ENCODE peak calls at places on chromosomes 13 and 19, in ten cellular contexts. V is stomach, S is breast epithelium, P is psoas muscle, D is neural progenitor cell, O is MM.1S, C is esophagus squamous epithelium, Q is brain microvascular endothelial cell, K is BJ, B is cardiac muscle cell. R is an unnamed sample. For H3K27me3, the result is how much of the 10 kb centered on the place peaks cover.

GRCh38 chr13:44870456-44870929 is 118.8 kb downstream of the NUFIP1 start:
- DNase-seq in V (peak), S (peak), P (peak), D (no peak), O (no peak), C (no peak), Q (no peak), K (no peak), B (no peak), R (no peak)

GRCh38 chr19:33868821-33869412 is 72.2 kb downstream of the KCTD15 start:
- DNase-seq in V (peak), S (peak), P (no peak), D (peak), O (no peak), C (no peak), Q (no peak), K (no peak), B (peak), R (no peak)

GRCh38 chr13:101390461-101390860 is 25.8 kb downstream of the NALCN start:
- DNase-seq in V (no peak), S (no peak), P (no peak), D (no peak), O (no peak), C (no peak), Q (no peak), K (peak), B (no peak), R (no peak)

GRCh38 chr19:48397636-48398328 is 4.3 kb downstream of the GRIN2D start:
- DNase-seq in V (no peak), S (no peak), P (no peak), D (no peak), O (no peak), C (no peak), Q (no peak), K (no peak), B (no peak), R (no peak)

GRCh38 chr19:38905186-38905539 is 5.4 kb downstream of the NFKBIB start:
- DNase-seq in V (no peak), S (no peak), P (no peak), D (no peak), O (no peak), C (no peak), Q (no peak), K (no peak), B (no peak), R (no peak)

GRCh38 chr13:33918199-33918932 is 100.4 kb downstream of the RFC3 start:
- DNase-seq in V (no peak), S (no peak), P (no peak), D (peak), O (no peak), C (no peak), Q (peak), K (peak), B (peak), R (no peak)

GRCh38 chr13:101452519-101453485 is at the start of gene ITGBL1:
- DNase-seq in V (no peak), S (no peak), P (peak), D (no peak), O (peak), C (no peak), Q (no peak), K (no peak), B (no peak), R (no peak)

GRCh38 chr19:7492142-7493055 is 3.6 kb upstream of the PEX11G start:
- DNase-seq in V (no peak), S (no peak), P (no peak), D (no peak), O (no peak), C (no peak), Q (no peak), K (no peak), B (no peak), R (no peak)

GRCh38 chr19:36060430-36060829 is 5.7 kb downstream of the WDR62 start:
- DNase-seq in V (peak), S (no peak), P (peak), D (peak), O (peak), C (no peak), Q (peak), K (no peak), B (peak), R (no peak)

GRCh38 chr13:80716610-80717081 is 375.7 kb upstream of the SPRY2 start:
- DNase-seq in V (no peak), S (no peak), P (peak), D (no peak), O (no peak), C (no peak), Q (no peak), K (no peak), B (peak), R (no peak)

GRCh38 chr19:14023404-14024235 is 4.3 kb upstream of the RLN3 start:
- DNase-seq in V (peak), S (no peak), P (peak), D (peak), O (no peak), C (no peak), Q (peak), K (no peak), B (peak), R (no peak)
- TF ChIP-seq CTCF in V (no peak), S (peak), P (peak), D (peak), O (no peak), C (peak), Q (peak), K (peak), B (peak), R (peak)

DNA sequence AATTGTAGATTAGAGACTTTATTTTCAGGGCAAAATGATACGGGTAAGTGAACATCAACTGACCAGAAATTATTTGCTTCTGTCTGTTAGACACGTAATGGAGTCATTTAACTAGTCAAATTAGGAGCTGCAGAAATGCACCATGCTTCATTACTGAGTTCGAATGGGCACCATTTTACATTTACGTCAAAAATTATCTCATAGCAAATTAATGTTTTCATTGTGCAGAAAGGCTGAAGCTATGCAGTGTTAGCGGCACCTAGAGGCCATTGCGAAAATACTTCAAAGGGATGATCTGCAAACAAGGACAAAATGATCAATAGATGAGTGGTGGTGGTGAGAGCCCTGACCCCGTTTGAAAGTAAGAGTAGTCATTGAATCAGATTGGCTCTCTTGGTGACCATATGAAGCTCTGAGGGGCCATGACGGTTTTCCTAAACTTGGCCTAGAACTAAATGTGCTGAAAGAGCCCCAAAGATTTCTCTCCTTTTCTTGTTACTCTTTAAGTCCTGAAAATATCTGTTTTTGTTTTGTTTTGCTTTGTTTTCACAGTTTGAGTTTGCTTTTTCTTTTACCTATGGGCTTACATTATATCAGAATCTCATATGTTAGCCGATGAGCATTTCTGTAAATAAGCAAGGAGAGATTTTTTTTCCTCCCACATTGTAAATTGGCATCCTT is 277.9 kb downstream of the ZNF536 start:
- DNase-seq in V (no peak), S (no peak), P (no peak), D (peak), O (peak), C (no peak), Q (peak), K (no peak), B (peak), R (no peak)
- H3K27me3 ChIP-seq in V (under half), S (under half), P (under half), D (under half), O (half or more), C (half or more), Q (under half), K (under half), B (under half), R (under half)

DNA sequence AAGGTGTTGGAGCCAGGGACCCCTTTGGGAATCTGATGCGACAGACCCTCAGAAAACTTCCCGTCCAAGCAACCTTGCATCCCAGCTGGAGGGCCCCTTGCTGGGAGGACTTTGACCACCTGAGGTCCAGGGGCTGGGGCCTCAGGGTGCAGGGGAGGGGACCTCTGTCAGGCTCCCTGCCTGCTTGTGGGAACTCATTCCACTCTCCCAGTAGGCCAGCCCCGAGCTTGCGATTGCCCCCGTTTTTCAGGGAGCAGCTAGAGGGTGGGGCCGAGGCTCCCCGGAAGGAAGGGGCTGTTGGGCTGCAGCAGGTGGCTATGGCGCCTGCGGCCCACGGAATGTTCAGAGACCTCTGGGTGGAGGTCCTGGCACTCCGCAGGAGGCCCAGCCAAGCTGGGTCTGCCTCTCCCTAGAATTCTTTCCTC is 2.8 kb downstream of the GNA11 start:
- DNase-seq in V (no peak), S (no peak), P (no peak), D (no peak), O (no peak), C (no peak), Q (no peak), K (no peak), B (no peak), R (no peak)
- H3K4me3 ChIP-seq in V (peak), S (peak), P (peak), D (no peak), O (no peak), C (no peak), Q (no peak), K (no peak), B (no peak), R (no peak)

DNA sequence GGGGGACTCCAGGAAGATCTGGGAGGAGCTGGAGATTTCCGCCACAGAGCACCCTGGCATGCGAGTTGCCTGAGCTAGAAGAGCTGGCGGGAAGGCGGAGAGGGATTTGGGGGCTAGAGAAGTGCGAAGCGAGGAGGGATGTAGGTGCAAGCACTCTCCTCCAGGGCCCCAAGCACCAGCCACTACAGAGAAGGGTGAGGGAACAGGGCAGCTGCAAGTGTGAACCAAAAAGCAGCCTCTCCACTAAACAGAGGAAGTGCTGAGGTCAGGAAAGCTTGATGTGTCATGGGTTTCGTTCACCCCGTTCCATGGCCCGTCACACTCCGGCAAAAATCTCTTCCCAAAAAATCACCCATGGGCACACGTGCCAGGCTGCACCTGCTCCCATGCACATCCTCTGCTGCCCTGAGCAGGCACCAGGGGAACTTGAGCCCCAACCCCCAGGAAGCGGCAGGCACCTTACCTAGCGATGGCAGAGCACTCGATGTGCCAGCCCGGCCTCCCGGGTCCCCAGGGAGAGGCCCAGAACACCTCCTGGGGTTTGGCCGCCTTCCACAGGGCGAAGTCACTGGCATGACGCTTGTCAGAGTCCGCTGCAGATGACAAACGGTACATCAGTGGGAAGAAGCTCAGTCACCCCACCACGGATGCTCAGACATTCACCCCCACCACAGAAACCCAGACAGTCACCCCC is 29.3 kb downstream of the CARS2 start:
- DNase-seq in V (no peak), S (no peak), P (no peak), D (no peak), O (peak), C (no peak), Q (no peak), K (no peak), B (no peak), R (peak)
- TF ChIP-seq CTCF in V (no peak), S (no peak), P (no peak), D (no peak), O (no peak), C (no peak), Q (no peak), K (no peak), B (no peak), R (no peak)